ENCODE peak calls at places on chromosomes 11 and 22, in four cellular contexts. U is A549, I is HepG2, N is upper lobe of left lung. B is an unnamed sample.

GRCh38 chr22:35910013-35910860 is 118.4 kb downstream of the RBFOX2 start:
- ATAC-seq in I (no peak), N (no peak), U (no peak), B (no peak)

GRCh38 chr11:69447786-69448185 is 33.7 kb upstream of the LINC01488 start:
- ATAC-seq in U (no peak), N (no peak), I (no peak), B (no peak)

GRCh38 chr11:117759305-117759704 is 37.7 kb downstream of the DSCAML1 start:
- ATAC-seq in N (no peak), I (no peak), U (no peak), B (no peak)

GRCh38 chr11:12587333-12587997 is 86.8 kb upstream of the TEAD1 start:
- ATAC-seq in I (no peak), N (no peak), U (peak), B (no peak)

GRCh38 chr11:116866774-116867455 is 29.5 kb upstream of the APOA1 start:
- ATAC-seq in N (no peak), U (no peak), I (no peak), B (no peak)

GRCh38 chr11:29518389-29519174 is 498.2 kb downstream of the KCNA4 start:
- ATAC-seq in I (no peak), U (no peak), N (peak), B (no peak)

GRCh38 chr22:43750751-43751150 is 61.4 kb downstream of the EFCAB6 start:
- ATAC-seq in I (no peak), U (no peak), N (no peak), B (no peak)

GRCh38 chr11:126113515-126113957 is 50.9 kb upstream of the CDON start:
- ATAC-seq in I (peak), N (peak), U (peak), B (peak)

GRCh38 chr11:120928506-120929062 is 95.3 kb upstream of the TBCEL start:
- ATAC-seq in I (peak), U (no peak), N (no peak), B (no peak)

GRCh38 chr22:19741053-19741452 is 17.7 kb downstream of the GP1BB start:
- ATAC-seq in U (no peak), N (no peak), I (no peak), B (no peak)

GRCh38 chr11:110091995-110092576 is 1.1 kb upstream of the ZC3H12C start:
- ATAC-seq in I (peak), U (peak), N (no peak), B (no peak)

GRCh38 chr11:80390546-80390945 is 949.7 kb upstream of the TENM4 start:
- ATAC-seq in I (no peak), U (no peak), N (no peak), B (no peak)

GRCh38 chr11:80388133-80388532 is 947.3 kb upstream of the TENM4 start:
- ATAC-seq in I (no peak), N (no peak), U (no peak), B (no peak)

GRCh38 chr11:80388536-80388935 is 947.7 kb upstream of the TENM4 start:
- ATAC-seq in U (no peak), I (no peak), N (peak), B (no peak)

DNA sequence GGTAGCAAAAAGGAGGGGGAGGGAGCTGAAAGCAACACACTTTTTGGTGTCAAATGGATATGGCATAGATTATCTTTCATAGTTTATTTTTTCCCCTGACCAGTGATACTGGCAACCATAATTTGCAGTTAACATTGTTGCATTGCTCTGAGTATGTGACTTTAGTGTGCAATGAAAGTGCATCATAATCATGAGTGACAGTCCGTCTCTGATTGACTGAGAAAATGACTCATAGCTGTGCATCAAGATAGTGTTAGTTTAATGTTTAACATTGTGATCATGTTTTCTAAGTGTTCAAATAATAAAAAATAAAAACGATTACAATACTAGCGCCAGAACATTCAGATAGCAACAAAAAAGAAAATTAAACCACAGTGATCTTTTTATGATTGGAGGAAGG is 952.4 kb upstream of the TENM4 start:
- ATAC-seq in I (no peak), U (no peak), N (no peak), B (no peak)
- TF ChIP-seq EP300 in I (no peak), U (no peak), N (no peak), B (no peak)

DNA sequence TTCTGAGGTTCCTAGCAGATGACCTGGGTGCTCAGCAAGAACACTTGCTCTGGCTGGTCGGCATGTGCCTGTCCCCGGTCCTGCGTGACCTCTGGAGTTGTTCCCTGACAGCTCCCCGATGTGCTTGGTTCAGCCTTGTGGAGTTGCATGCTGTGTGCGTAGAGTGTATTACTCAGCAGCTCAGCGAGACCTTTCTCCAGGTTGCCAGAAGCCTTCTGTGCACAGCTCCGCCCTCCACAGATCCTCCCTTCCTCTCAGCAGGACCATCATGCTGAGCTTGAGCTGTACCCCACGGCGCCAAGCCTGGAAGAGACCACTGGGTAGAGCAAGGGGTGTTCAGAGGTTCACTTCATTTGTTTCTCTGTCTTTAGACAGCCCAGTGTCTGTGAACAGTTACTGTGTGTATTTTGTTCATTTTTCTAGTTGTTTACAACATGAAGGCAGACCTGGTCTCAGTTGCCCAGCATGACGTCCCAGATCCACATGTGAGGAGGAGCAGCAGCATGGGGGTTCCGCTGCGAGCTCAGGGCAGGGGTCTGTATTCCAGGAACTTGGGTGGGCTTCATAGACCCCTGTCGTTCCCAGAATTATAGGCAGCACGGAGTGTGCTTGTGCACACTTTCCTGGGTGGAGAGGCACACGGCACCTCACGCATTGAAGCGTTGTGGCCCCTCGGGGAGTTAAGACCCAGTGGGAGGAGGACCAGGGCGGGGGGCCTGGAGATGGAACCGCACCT is 148.6 kb downstream of the IGLL1 start:
- ATAC-seq in N (peak), I (peak), U (peak), B (no peak)
- TF ChIP-seq EP300 in N (no peak), I (no peak), U (no peak), B (no peak)

GRCh38 chr11:86070435-86071056 is 1.7 kb upstream of the PICALM start:
- ATAC-seq in U (no peak), I (no peak), N (no peak), B (no peak)

GRCh38 chr11:86067230-86068137 is 1.4 kb downstream of the PICALM start:
- ATAC-seq in U (no peak), I (peak), N (no peak), B (no peak)

GRCh38 chr11:86068951-86069407 is at the start of gene PICALM:
- ATAC-seq in N (peak), U (peak), I (peak), B (peak)

GRCh38 chr11:86068138-86068861 is 584 bp downstream of the PICALM start:
- ATAC-seq in I (peak), N (peak), U (peak), B (peak)

GRCh38 chr11:86069408-86070086 is 663 bp upstream of the PICALM start:
- ATAC-seq in U (peak), I (peak), N (peak), B (peak)
- TF ChIP-seq EP300 in U (no peak), I (no peak), N (peak), B (no peak)

GRCh38 chr11:31786996-31787685 is 24.0 kb downstream of the PAX6 start:
- ATAC-seq in I (no peak), N (peak), U (no peak), B (no peak)

GRCh38 chr11:31782243-31782642 is 28.9 kb downstream of the PAX6 start:
- ATAC-seq in N (no peak), U (no peak), I (no peak), B (no peak)

GRCh38 chr11:31788066-31788465 is 23.1 kb downstream of the PAX6 start:
- ATAC-seq in N (no peak), U (no peak), I (no peak), B (no peak)

GRCh38 chr11:31783264-31783663 is 27.9 kb downstream of the PAX6 start:
- ATAC-seq in I (no peak), N (no peak), U (no peak), B (no peak)

DNA sequence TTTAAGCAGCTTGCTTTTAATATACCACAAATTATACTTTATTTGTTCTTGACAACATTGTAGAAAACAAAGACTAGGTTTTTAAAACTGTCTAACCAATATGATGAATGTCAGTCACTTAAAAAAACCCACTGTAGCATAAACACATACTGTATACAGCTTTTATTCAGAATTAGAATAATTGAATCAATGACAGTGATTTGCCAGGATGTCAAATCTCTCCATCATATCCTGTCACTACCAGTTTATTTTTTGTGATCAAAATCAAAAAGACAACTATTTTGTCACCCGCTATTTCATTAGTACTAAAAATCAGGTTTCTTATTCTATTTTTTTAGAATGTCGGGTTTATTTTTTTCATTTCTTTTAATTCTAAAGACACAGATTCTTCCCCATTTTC is 26.5 kb downstream of the PAX6 start:
- ATAC-seq in N (no peak), U (no peak), I (no peak), B (no peak)
- TF ChIP-seq EP300 in N (no peak), U (no peak), I (no peak), B (no peak)

DNA sequence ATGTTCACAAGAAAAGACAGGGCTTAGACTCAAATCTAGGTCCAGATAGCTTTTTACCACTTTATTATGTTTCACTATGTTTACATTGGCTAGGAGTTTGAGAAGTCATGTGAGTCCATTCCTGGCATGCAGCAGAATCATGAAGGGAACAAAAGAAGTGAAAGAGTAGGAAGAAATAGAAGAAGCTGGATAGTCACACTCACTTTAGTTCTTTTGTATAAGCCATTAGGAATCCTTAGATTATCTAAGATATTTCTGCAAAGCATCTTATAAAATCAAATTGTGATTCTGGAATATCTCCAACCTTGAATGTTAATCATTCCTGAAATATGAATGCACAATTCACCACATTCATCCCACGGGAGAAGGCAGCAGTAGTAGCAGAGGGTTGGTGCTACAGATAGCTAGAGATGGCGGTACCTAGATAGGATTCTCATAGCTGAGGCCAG is 31.9 kb downstream of the MAML2 start:
- ATAC-seq in N (no peak), U (no peak), I (no peak), B (no peak)
- TF ChIP-seq EP300 in N (no peak), U (no peak), I (no peak), B (no peak)

GRCh38 chr11:43868852-43869567 is 11.6 kb upstream of the ALKBH3 start:
- ATAC-seq in U (peak), N (peak), I (peak), B (no peak)
- TF ChIP-seq EP300 in U (no peak), N (no peak), I (no peak), B (no peak)

GRCh38 chr11:70863988-70864387 is 388.4 kb downstream of the SHANK2 start:
- ATAC-seq in I (no peak), N (no peak), U (no peak), B (no peak)
- TF ChIP-seq EP300 in I (no peak), N (no peak), U (no peak), B (no peak)

GRCh38 chr22:47997052-47997568 is 1234.7 kb downstream of the TBC1D22A start:
- ATAC-seq in I (no peak), N (no peak), U (no peak), B (no peak)
- TF ChIP-seq EP300 in I (no peak), N (no peak), U (no peak), B (no peak)

GRCh38 chr11:79762271-79762935 is 321.6 kb upstream of the TENM4 start:
- ATAC-seq in N (no peak), U (no peak), I (no peak), B (no peak)
- TF ChIP-seq EP300 in N (no peak), U (no peak), I (no peak), B (no peak)

DNA sequence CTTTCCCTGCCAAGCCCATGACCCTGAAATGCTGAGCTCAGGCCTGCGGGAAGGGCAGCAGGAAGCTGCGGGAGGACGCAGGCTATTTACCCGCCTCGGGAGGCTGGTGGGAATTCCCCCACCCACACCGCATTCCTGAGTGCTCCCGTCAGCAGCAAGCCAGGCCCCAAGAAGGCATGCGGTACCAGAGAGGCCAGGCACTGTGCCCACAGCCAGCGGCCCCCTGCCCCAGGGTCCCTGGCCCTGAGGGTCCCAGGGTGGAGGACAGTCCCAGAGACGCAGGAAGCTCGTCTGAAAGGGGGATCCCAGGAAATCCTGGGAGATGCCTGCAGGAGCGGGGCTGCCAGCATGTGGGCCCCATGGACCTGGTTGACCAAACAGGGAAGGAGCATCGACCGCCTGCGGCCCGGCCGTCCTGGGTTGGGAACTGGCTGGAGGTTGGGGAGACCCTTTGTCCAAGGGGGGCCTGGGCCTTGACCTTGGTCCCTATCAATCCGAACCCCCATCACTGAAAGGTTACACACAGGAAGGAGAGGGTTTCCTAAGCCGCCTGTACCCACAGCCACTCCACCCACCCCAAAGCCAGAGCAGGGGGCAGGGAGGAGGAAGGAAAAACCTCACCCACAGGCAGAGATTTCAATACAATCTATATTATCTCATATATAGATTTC is 17.0 kb downstream of the MAFF start:
- ATAC-seq in I (peak), U (peak), N (peak), B (peak)
- TF ChIP-seq EP300 in I (peak), U (no peak), N (peak), B (no peak)